ENCODE peak calls at places on chromosomes 13 and 19, in four cellular contexts. J is Peyer's patch, H is transverse colon, R is right lobe of liver. P is an unnamed sample.

GRCh38 chr13:30806784-30807183 is 71.4 kb downstream of the ALOX5AP start:
- DNase-seq in J (no peak), H (no peak), R (no peak), P (no peak)

GRCh38 chr13:73142091-73142490 is 83.3 kb downstream of the KLF5 start:
- DNase-seq in J (no peak), H (no peak), R (no peak), P (no peak)

GRCh38 chr19:23403024-23403423 is 7.8 kb upstream of the ZNF91 start:
- DNase-seq in J (no peak), H (no peak), R (no peak), P (no peak)

GRCh38 chr13:74092711-74093110 is 41.5 kb downstream of the KLF12 start:
- DNase-seq in J (no peak), H (no peak), R (no peak), P (no peak)

GRCh38 chr19:41233748-41234240 is 14.8 kb downstream of the AXL start:
- DNase-seq in J (no peak), H (peak), R (no peak), P (peak)

GRCh38 chr19:29694166-29694565 is 20.9 kb downstream of the C19orf12 start:
- DNase-seq in J (no peak), H (no peak), R (no peak), P (no peak)

GRCh38 chr19:23116802-23117571 is at the start of gene ZNF730:
- DNase-seq in J (no peak), H (peak), R (no peak), P (peak)

GRCh38 chr13:69565334-69565733 is 542.3 kb upstream of the ATXN8OS start:
- DNase-seq in J (no peak), H (peak), R (no peak), P (no peak)

GRCh38 chr13:80454245-80454644 is 113.3 kb upstream of the SPRY2 start:
- DNase-seq in J (no peak), H (no peak), R (no peak), P (no peak)

GRCh38 chr13:67119481-67119883 is 110.7 kb downstream of the PCDH9 start:
- DNase-seq in J (no peak), H (no peak), R (no peak), P (no peak)

GRCh38 chr19:49468746-49469447 is 5.1 kb upstream of the FLT3LG start:
- DNase-seq in J (peak), H (peak), R (no peak), P (peak)

GRCh38 chr19:10808937-10809655 is 26.9 kb downstream of the TMED1 start:
- DNase-seq in J (no peak), H (no peak), R (no peak), P (no peak)

GRCh38 chr13:91126806-91127205 is 220.7 kb upstream of the MIR17HG start:
- DNase-seq in J (no peak), H (no peak), R (no peak), P (no peak)

GRCh38 chr13:27005976-27006518 is 165.6 kb downstream of the USP12 start:
- DNase-seq in J (no peak), H (no peak), R (no peak), P (no peak)

DNA sequence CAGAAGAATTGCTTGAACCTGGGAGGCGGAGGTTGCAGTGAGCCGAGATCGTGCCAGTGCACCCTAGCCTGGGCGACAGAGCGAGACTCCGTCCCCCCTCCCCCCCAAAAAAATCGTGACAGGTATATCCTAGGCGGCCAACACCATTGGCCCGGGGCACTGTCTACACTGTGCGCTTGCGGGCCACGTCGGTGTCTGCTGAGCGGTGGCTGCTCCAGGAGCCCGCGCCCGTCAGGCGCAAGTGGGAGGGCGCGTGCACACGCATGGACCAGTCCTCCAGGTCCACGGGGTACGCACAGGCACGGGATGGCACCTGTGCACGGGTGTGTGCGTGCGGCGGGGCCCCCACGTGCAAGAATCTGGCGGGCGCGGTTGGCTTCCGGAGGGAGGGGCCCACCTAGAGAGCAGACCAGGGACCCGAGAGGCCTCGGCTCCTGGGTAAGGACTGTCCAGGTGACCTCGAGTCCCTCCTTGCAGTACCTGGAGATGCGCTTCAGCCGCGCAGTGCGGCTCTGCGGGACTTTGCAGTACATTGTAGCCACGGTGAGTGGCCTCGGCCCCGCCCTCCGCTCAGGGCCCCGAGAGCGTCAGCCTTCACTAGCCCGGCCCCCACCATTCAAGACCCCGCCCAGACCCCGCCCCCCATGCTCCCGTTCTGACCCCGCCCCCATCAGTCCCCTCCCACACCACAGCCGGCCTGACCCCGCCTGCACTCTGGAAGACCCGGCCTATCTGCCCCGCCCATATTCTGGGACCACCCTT is 2.1 kb downstream of the SLC5A5 start:
- DNase-seq in J (peak), H (peak), R (no peak), P (no peak)
- H3K4me3 ChIP-seq in J (peak), H (no peak), R (no peak), P (no peak)

GRCh38 chr19:53196777-53197396 is 3.7 kb upstream of the ZNF665 start:
- DNase-seq in J (peak), H (peak), R (peak), P (peak)
- TF ChIP-seq POLR2A in J (peak), H (peak), R (peak), P (peak)

GRCh38 chr19:8526345-8527062 is 12.5 kb upstream of the ZNF414 start:
- DNase-seq in J (peak), H (peak), R (peak), P (peak)

GRCh38 chr19:8528500-8528899 is 14.5 kb upstream of the ZNF414 start:
- DNase-seq in J (no peak), H (no peak), R (no peak), P (no peak)

GRCh38 chr19:8530061-8530679 is 16.2 kb upstream of the ZNF414 start:
- DNase-seq in J (no peak), H (no peak), R (no peak), P (no peak)

GRCh38 chr19:8529369-8530006 is 15.5 kb upstream of the ZNF414 start:
- DNase-seq in J (no peak), H (no peak), R (no peak), P (no peak)

GRCh38 chr19:8525401-8525684 is 11.4 kb upstream of the ZNF414 start:
- DNase-seq in J (no peak), H (no peak), R (no peak), P (no peak)
- H3K4me3 ChIP-seq in J (peak), H (peak), R (peak), P (peak)

DNA sequence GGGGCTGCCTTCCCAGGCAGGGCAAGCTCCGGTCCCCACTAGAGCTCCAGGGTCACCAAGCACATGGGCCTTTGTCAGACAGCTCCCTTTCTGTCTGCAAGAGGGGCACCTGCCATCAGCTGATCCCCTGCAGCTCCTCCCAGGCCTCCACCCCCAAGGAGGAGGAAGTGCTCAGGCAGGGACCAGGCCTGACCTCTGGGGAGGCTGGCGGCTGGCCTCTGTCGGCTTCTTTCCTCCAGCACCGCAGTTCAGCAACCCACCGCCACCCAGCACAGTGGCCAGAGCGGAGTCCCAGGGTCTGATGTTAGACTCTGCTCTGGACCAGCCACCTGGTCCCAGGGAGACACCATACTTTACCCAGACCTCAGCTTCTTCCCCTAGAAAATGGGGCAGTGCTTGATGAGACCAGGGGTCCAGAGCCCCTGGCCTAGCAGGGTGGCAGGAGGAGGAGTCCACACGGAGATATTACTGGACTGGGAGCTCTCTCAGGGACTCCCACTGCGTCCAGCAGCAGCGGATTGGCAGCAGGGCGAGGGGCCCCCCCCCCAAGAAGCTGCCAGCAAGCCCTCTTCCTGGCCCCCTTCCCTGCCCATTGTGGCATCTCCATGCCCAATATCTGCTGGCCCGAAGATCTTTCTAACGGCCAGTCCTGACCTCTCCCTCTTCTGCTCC is 24.1 kb downstream of the NKPD1 start:
- DNase-seq in J (no peak), H (no peak), R (no peak), P (no peak)
- TF ChIP-seq POLR2A in J (no peak), H (no peak), R (no peak), P (no peak)

GRCh38 chr13:111225184-111225583 is 95.3 kb upstream of the TEX29 start:
- DNase-seq in J (no peak), H (no peak), R (no peak), P (no peak)

GRCh38 chr13:111227405-111227804 is 93.0 kb upstream of the TEX29 start:
- DNase-seq in J (no peak), H (no peak), R (no peak), P (no peak)

GRCh38 chr13:111225810-111226546 is 94.5 kb upstream of the TEX29 start:
- DNase-seq in J (no peak), H (no peak), R (no peak), P (no peak)

GRCh38 chr13:111230385-111230930 is 90.0 kb upstream of the TEX29 start:
- DNase-seq in J (no peak), H (no peak), R (no peak), P (no peak)

GRCh38 chr13:111228262-111229144 is 91.9 kb upstream of the TEX29 start:
- DNase-seq in J (no peak), H (no peak), R (no peak), P (no peak)
- H3K4me3 ChIP-seq in J (no peak), H (no peak), R (no peak), P (no peak)

GRCh38 chr19:15449620-15450527 is at the start of gene WIZ:
- DNase-seq in J (peak), H (peak), R (peak), P (peak)
- TF ChIP-seq POLR2A in J (no peak), H (no peak), R (no peak), P (peak)

GRCh38 chr19:13627531-13627930 is 121.3 kb upstream of the CACNA1A start:
- DNase-seq in J (no peak), H (no peak), R (no peak), P (no peak)

GRCh38 chr19:13634658-13635057 is 128.4 kb upstream of the CACNA1A start:
- DNase-seq in J (no peak), H (no peak), R (no peak), P (no peak)

GRCh38 chr19:13633109-13633508 is 126.8 kb upstream of the CACNA1A start:
- DNase-seq in J (no peak), H (peak), R (no peak), P (no peak)

GRCh38 chr19:13633522-13633922 is 127.2 kb upstream of the CACNA1A start:
- DNase-seq in J (no peak), H (no peak), R (no peak), P (no peak)

GRCh38 chr19:13629687-13630357 is 123.5 kb upstream of the CACNA1A start:
- DNase-seq in J (no peak), H (no peak), R (no peak), P (no peak)
- H3K4me3 ChIP-seq in J (no peak), H (no peak), R (no peak), P (no peak)